ENCODE peak calls at places on chromosomes 3 and 15, in seven cellular contexts. One of them, this sample, is unnamed.

GRCh38 chr15:23687143-23687470 is at the start of gene NDN:
- DNase-seq in cardiac muscle cell: peak; percentile 68
- DNase-seq in WERI-Rb-1: peak; percentile 62
- DNase-seq in GM06990: no peak
- DNase-seq in aorta: peak; percentile 53
- DNase-seq in iPS DF 6.9: no peak
- DNase-seq in GM12878: no peak
- DNase-seq in this sample: peak; percentile 90

GRCh38 chr15:73932381-73933191 is 6.3 kb downstream of the LOXL1 start:
- DNase-seq in cardiac muscle cell: no peak
- DNase-seq in GM06990: no peak
- DNase-seq in GM12878: no peak
- DNase-seq in iPS DF 6.9: no peak
- DNase-seq in WERI-Rb-1: no peak
- DNase-seq in aorta: no peak
- DNase-seq in this sample: no peak

GRCh38 chr3:122793568-122794416 is at the start of gene HSPBAP1:
- DNase-seq in cardiac muscle cell: peak; percentile 94
- DNase-seq in GM12878: peak; percentile 68
- DNase-seq in WERI-Rb-1: peak; percentile 91
- DNase-seq in GM06990: peak; percentile 91
- DNase-seq in iPS DF 6.9: peak; percentile 92
- DNase-seq in aorta: peak; percentile 96
- DNase-seq in this sample: peak; percentile 89

GRCh38 chr3:31804251-31805051 is 176.6 kb downstream of the OSBPL10 start:
- DNase-seq in cardiac muscle cell: no peak
- DNase-seq in aorta: no peak
- DNase-seq in WERI-Rb-1: no peak
- DNase-seq in GM12878: no peak
- DNase-seq in iPS DF 6.9: no peak
- DNase-seq in GM06990: no peak
- DNase-seq in this sample: no peak

GRCh38 chr15:86483936-86484335 is 404.3 kb downstream of the AGBL1 start:
- DNase-seq in iPS DF 6.9: no peak
- DNase-seq in GM06990: no peak
- DNase-seq in cardiac muscle cell: no peak
- DNase-seq in aorta: no peak
- DNase-seq in WERI-Rb-1: no peak
- DNase-seq in GM12878: no peak
- DNase-seq in this sample: no peak

GRCh38 chr3:149551500-149551899 is 77.0 kb downstream of the TM4SF4 start:
- DNase-seq in aorta: no peak
- DNase-seq in WERI-Rb-1: no peak
- DNase-seq in cardiac muscle cell: no peak
- DNase-seq in iPS DF 6.9: no peak
- DNase-seq in GM12878: no peak
- DNase-seq in GM06990: no peak
- DNase-seq in this sample: no peak

GRCh38 chr3:100072328-100073048 is 41.8 kb downstream of the FILIP1L start:
- DNase-seq in GM06990: no peak
- DNase-seq in WERI-Rb-1: no peak
- DNase-seq in aorta: no peak
- DNase-seq in GM12878: no peak
- DNase-seq in cardiac muscle cell: peak; percentile 52
- DNase-seq in iPS DF 6.9: no peak
- DNase-seq in this sample: no peak

GRCh38 chr3:101531473-101532086 is 18.6 kb upstream of the SENP7 start:
- DNase-seq in iPS DF 6.9: no peak
- DNase-seq in cardiac muscle cell: no peak
- DNase-seq in aorta: no peak
- DNase-seq in GM12878: no peak
- DNase-seq in WERI-Rb-1: no peak
- DNase-seq in GM06990: no peak
- DNase-seq in this sample: no peak

GRCh38 chr3:13415236-13416001 is 4.7 kb downstream of the NUP210 start:
- DNase-seq in GM12878: no peak
- DNase-seq in GM06990: no peak
- DNase-seq in cardiac muscle cell: no peak
- DNase-seq in aorta: no peak
- DNase-seq in iPS DF 6.9: no peak
- DNase-seq in WERI-Rb-1: no peak
- DNase-seq in this sample: peak; percentile 22

GRCh38 chr15:24823473-24823872 is 131.3 kb upstream of the SNRPN start:
- DNase-seq in iPS DF 6.9: peak; percentile 92
- DNase-seq in GM12878: no peak
- DNase-seq in GM06990: no peak
- DNase-seq in cardiac muscle cell: no peak
- DNase-seq in WERI-Rb-1: no peak
- DNase-seq in aorta: no peak
- DNase-seq in this sample: peak; percentile 87

GRCh38 chr3:150589759-150590158 is 13.4 kb upstream of the SELENOT start:
- DNase-seq in cardiac muscle cell: no peak
- DNase-seq in WERI-Rb-1: no peak
- DNase-seq in GM12878: no peak
- DNase-seq in iPS DF 6.9: no peak
- DNase-seq in aorta: no peak
- DNase-seq in GM06990: no peak
- DNase-seq in this sample: no peak

GRCh38 chr3:13712682-13713180 is 163.8 kb downstream of the FBLN2 start:
- DNase-seq in aorta: peak; percentile 6
- DNase-seq in cardiac muscle cell: no peak
- DNase-seq in iPS DF 6.9: no peak
- DNase-seq in GM06990: no peak
- DNase-seq in GM12878: no peak
- DNase-seq in WERI-Rb-1: no peak
- DNase-seq in this sample: no peak

GRCh38 chr3:161050929-161051328 is 54.2 kb downstream of the B3GALNT1 start:
- DNase-seq in cardiac muscle cell: no peak
- DNase-seq in GM06990: no peak
- DNase-seq in aorta: no peak
- DNase-seq in GM12878: no peak
- DNase-seq in WERI-Rb-1: no peak
- DNase-seq in iPS DF 6.9: no peak
- DNase-seq in this sample: no peak

GRCh38 chr3:79937567-79937966 is 169.8 kb upstream of the ROBO1 start:
- DNase-seq in GM06990: no peak
- DNase-seq in iPS DF 6.9: no peak
- DNase-seq in WERI-Rb-1: no peak
- DNase-seq in GM12878: no peak
- DNase-seq in aorta: no peak
- DNase-seq in cardiac muscle cell: no peak
- DNase-seq in this sample: peak; percentile 43

GRCh38 chr3:13192471-13193213 is 119.4 kb upstream of the IQSEC1 start:
- DNase-seq in cardiac muscle cell: peak; percentile 6
- DNase-seq in iPS DF 6.9: no peak
- DNase-seq in WERI-Rb-1: peak; percentile 79
- DNase-seq in aorta: no peak
- DNase-seq in GM06990: no peak
- DNase-seq in GM12878: no peak
- DNase-seq in this sample: peak; percentile 83

GRCh38 chr3:196553551-196553950 is 14.8 kb downstream of the WDR53 start:
- DNase-seq in GM12878: no peak
- DNase-seq in WERI-Rb-1: no peak
- DNase-seq in GM06990: no peak
- DNase-seq in aorta: no peak
- DNase-seq in cardiac muscle cell: no peak
- DNase-seq in iPS DF 6.9: no peak
- DNase-seq in this sample: no peak

GRCh38 chr3:65927576-65927975 is 111.1 kb downstream of the MAGI1 start:
- DNase-seq in GM06990: no peak
- DNase-seq in aorta: no peak
- DNase-seq in WERI-Rb-1: no peak
- DNase-seq in cardiac muscle cell: no peak
- DNase-seq in iPS DF 6.9: no peak
- DNase-seq in GM12878: no peak
- DNase-seq in this sample: no peak

GRCh38 chr3:13504161-13504831 is 24.2 kb downstream of the HDAC11 start:
- DNase-seq in GM12878: no peak
- DNase-seq in iPS DF 6.9: no peak
- DNase-seq in GM06990: no peak
- DNase-seq in aorta: peak; percentile 30
- DNase-seq in WERI-Rb-1: no peak
- DNase-seq in cardiac muscle cell: no peak
- DNase-seq in this sample: no peak

GRCh38 chr3:89955141-89955540 is 847.7 kb downstream of the EPHA3 start:
- DNase-seq in WERI-Rb-1: no peak
- DNase-seq in iPS DF 6.9: no peak
- DNase-seq in aorta: no peak
- DNase-seq in cardiac muscle cell: no peak
- DNase-seq in GM12878: no peak
- DNase-seq in GM06990: no peak
- DNase-seq in this sample: no peak

GRCh38 chr3:156010829-156011228 is 109.5 kb upstream of the KCNAB1 start:
- DNase-seq in cardiac muscle cell: peak; percentile 3
- DNase-seq in aorta: no peak
- DNase-seq in GM06990: no peak
- DNase-seq in GM12878: no peak
- DNase-seq in iPS DF 6.9: no peak
- DNase-seq in WERI-Rb-1: peak; percentile 11
- DNase-seq in this sample: peak; percentile 22

GRCh38 chr3:39449796-39450195 is 17.7 kb upstream of the MOBP start:
- DNase-seq in GM06990: no peak
- DNase-seq in cardiac muscle cell: no peak
- DNase-seq in WERI-Rb-1: no peak
- DNase-seq in GM12878: no peak
- DNase-seq in iPS DF 6.9: no peak
- DNase-seq in aorta: no peak
- DNase-seq in this sample: no peak

DNA sequence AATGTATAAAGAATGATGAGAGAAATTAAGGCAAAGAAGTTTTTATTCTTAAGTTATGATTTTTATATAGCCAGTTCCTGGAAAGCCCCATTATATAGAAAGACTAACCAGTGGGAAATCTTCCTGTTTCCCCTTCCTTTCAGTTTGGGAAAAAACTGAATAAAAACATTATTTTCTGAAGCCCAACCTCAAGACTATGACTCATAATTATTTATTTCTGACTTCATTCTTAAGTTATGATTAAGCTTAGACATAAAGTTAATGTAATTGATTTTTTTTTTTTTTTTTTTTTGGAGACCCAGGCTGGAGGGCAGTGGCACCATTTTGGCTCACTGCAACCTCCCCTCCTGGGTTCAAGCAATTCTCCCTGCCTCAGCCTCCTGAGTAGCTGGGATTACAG is 55.8 kb downstream of the TRPC1 start:
- DNase-seq in iPS DF 6.9: no peak
- DNase-seq in GM12878: no peak
- DNase-seq in aorta: no peak
- DNase-seq in GM06990: no peak
- DNase-seq in WERI-Rb-1: no peak
- DNase-seq in cardiac muscle cell: no peak
- DNase-seq in this sample: no peak
- H3K4me3 ChIP-seq in iPS DF 6.9: no peak overlapping the region
- H3K4me3 ChIP-seq in GM12878: no peak overlapping the region
- H3K4me3 ChIP-seq in aorta: no peak overlapping the region
- H3K4me3 ChIP-seq in GM06990: no peak overlapping the region
- H3K4me3 ChIP-seq in WERI-Rb-1: no peak overlapping the region
- H3K4me3 ChIP-seq in cardiac muscle cell: no peak overlapping the region
- H3K4me3 ChIP-seq in this sample: no peak overlapping the region

GRCh38 chr3:106305882-106306445 is 437.2 kb upstream of the CBLB start:
- DNase-seq in aorta: no peak
- DNase-seq in WERI-Rb-1: no peak
- DNase-seq in GM06990: no peak
- DNase-seq in GM12878: no peak
- DNase-seq in iPS DF 6.9: no peak
- DNase-seq in cardiac muscle cell: peak; percentile 23
- DNase-seq in this sample: no peak
- H3K36me3 ChIP-seq in aorta: no peaks in the 10 kb centered on the region
- H3K36me3 ChIP-seq in WERI-Rb-1: no peaks in the 10 kb centered on the region
- H3K36me3 ChIP-seq in GM06990: no peaks in the 10 kb centered on the region
- H3K36me3 ChIP-seq in GM12878: no peaks in the 10 kb centered on the region
- H3K36me3 ChIP-seq in iPS DF 6.9: no peaks in the 10 kb centered on the region
- H3K36me3 ChIP-seq in cardiac muscle cell: no peaks in the 10 kb centered on the region
- H3K36me3 ChIP-seq in this sample: no peaks in the 10 kb centered on the region

GRCh38 chr3:105958237-105959000 is 89.6 kb upstream of the CBLB start:
- DNase-seq in aorta: no peak
- DNase-seq in GM06990: no peak
- DNase-seq in WERI-Rb-1: peak; percentile 63
- DNase-seq in cardiac muscle cell: no peak
- DNase-seq in GM12878: no peak
- DNase-seq in iPS DF 6.9: no peak
- DNase-seq in this sample: no peak

GRCh38 chr3:105960381-105960780 is 91.6 kb upstream of the CBLB start:
- DNase-seq in WERI-Rb-1: peak; percentile 68
- DNase-seq in iPS DF 6.9: no peak
- DNase-seq in cardiac muscle cell: no peak
- DNase-seq in GM06990: no peak
- DNase-seq in GM12878: no peak
- DNase-seq in aorta: no peak
- DNase-seq in this sample: no peak

GRCh38 chr3:105953831-105954230 is 85.0 kb upstream of the CBLB start:
- DNase-seq in GM12878: no peak
- DNase-seq in aorta: no peak
- DNase-seq in cardiac muscle cell: no peak
- DNase-seq in WERI-Rb-1: no peak
- DNase-seq in GM06990: no peak
- DNase-seq in iPS DF 6.9: no peak
- DNase-seq in this sample: no peak

GRCh38 chr3:105957722-105958121 is 88.9 kb upstream of the CBLB start:
- DNase-seq in WERI-Rb-1: no peak
- DNase-seq in iPS DF 6.9: no peak
- DNase-seq in aorta: no peak
- DNase-seq in cardiac muscle cell: peak; percentile 33
- DNase-seq in GM06990: no peak
- DNase-seq in GM12878: no peak
- DNase-seq in this sample: no peak

DNA sequence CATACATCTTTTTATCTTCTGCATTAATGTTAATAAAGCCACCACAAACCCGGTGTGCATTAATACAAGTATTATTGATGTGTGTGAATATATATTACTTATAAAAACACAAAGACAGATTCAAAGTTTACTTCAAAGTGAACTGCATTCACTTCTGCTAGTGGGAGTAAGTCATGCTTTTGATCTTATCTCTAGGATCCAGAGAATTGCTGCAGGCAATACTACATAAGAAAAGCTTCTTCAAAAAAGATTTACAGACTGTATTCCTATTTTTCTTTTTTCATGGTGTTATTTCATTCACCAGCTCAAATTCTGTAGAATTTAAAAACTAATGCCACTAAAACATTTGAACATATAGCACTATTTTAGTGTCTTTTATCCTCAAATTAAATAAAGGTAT is 87.5 kb upstream of the CBLB start:
- DNase-seq in cardiac muscle cell: no peak
- DNase-seq in GM06990: no peak
- DNase-seq in GM12878: no peak
- DNase-seq in aorta: no peak
- DNase-seq in WERI-Rb-1: no peak
- DNase-seq in iPS DF 6.9: no peak
- DNase-seq in this sample: no peak
- H3K27me3 ChIP-seq in cardiac muscle cell: no peaks in the 10 kb centered on the region
- H3K27me3 ChIP-seq in GM06990: no peaks in the 10 kb centered on the region
- H3K27me3 ChIP-seq in GM12878: no peaks in the 10 kb centered on the region
- H3K27me3 ChIP-seq in aorta: no peaks in the 10 kb centered on the region
- H3K27me3 ChIP-seq in WERI-Rb-1: no peaks in the 10 kb centered on the region
- H3K27me3 ChIP-seq in iPS DF 6.9: no peaks in the 10 kb centered on the region
- H3K27me3 ChIP-seq in this sample: no peaks in the 10 kb centered on the region

DNA sequence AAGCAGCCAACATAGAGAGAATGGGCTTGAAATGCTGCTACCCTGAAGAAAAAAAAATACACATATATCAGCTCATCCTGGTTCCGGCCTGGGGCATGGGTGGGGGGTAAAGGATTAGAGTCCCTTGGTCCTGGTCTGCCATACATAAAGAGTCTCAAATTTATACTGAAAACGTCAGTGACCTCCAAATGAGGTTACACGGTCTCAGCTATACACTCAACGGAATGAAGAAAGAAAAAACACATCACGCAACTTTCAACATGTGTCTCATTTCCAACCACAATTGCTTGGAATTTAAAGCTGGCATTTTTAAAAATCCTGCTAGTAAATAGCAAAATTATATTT is 612.8 kb downstream of the MCTP2 start:
- DNase-seq in aorta: no peak
- DNase-seq in iPS DF 6.9: no peak
- DNase-seq in GM12878: no peak
- DNase-seq in cardiac muscle cell: no peak
- DNase-seq in GM06990: no peak
- DNase-seq in WERI-Rb-1: no peak
- DNase-seq in this sample: no peak
- H3K4me3 ChIP-seq in aorta: no peak overlapping the region
- H3K4me3 ChIP-seq in iPS DF 6.9: no peak overlapping the region
- H3K4me3 ChIP-seq in GM12878: no peak overlapping the region
- H3K4me3 ChIP-seq in cardiac muscle cell: no peak overlapping the region
- H3K4me3 ChIP-seq in GM06990: no peak overlapping the region
- H3K4me3 ChIP-seq in WERI-Rb-1: no peak overlapping the region
- H3K4me3 ChIP-seq in this sample: no peak overlapping the region